ENCODE peak calls at places on chromosomes 11 and 22, in four cellular contexts. One of them, this sample, is unnamed.
A peak's percentile ranks its signal among the peaks of the same experiment; 100 is the strongest.

GRCh38 chr11:22624742-22625447 is 728 bp downstream of the FANCF start:
- DNase-seq in transverse colon: peak; percentile 76
- DNase-seq in CD8-positive, alpha-beta T cell: peak; percentile 40
- DNase-seq in GM23338: peak; percentile 90
- DNase-seq in this sample: peak; percentile 57

GRCh38 chr11:61176446-61176845 is 15.2 kb upstream of the VPS37C start:
- DNase-seq in transverse colon: no peak
- DNase-seq in CD8-positive, alpha-beta T cell: no peak
- DNase-seq in GM23338: no peak
- DNase-seq in this sample: no peak

GRCh38 chr11:63914896-63915681 is 1.9 kb downstream of the RCOR2 start:
- DNase-seq in transverse colon: no peak
- DNase-seq in CD8-positive, alpha-beta T cell: no peak
- DNase-seq in GM23338: peak; percentile 34
- DNase-seq in this sample: no peak

GRCh38 chr22:41197808-41198585 is 7.1 kb upstream of the L3MBTL2 start:
- DNase-seq in transverse colon: peak; percentile 56
- DNase-seq in CD8-positive, alpha-beta T cell: no peak
- DNase-seq in GM23338: peak; percentile 56
- DNase-seq in this sample: no peak

GRCh38 chr11:86811637-86812321 is 11.4 kb downstream of the PRSS23 start:
- DNase-seq in transverse colon: no peak
- DNase-seq in CD8-positive, alpha-beta T cell: no peak
- DNase-seq in GM23338: peak; percentile 54
- DNase-seq in this sample: no peak

GRCh38 chr11:47514825-47515647 is 37.9 kb downstream of the CELF1 start:
- DNase-seq in transverse colon: no peak
- DNase-seq in CD8-positive, alpha-beta T cell: no peak
- DNase-seq in GM23338: peak; percentile 51
- DNase-seq in this sample: no peak

GRCh38 chr11:14253878-14254277 is 105.1 kb downstream of the RRAS2 start:
- DNase-seq in transverse colon: no peak
- DNase-seq in CD8-positive, alpha-beta T cell: no peak
- DNase-seq in GM23338: no peak
- DNase-seq in this sample: no peak

GRCh38 chr22:44153705-44154104 is 27.0 kb upstream of the PARVG start:
- DNase-seq in transverse colon: no peak
- DNase-seq in CD8-positive, alpha-beta T cell: no peak
- DNase-seq in GM23338: no peak
- DNase-seq in this sample: no peak

GRCh38 chr11:118314985-118315384 is 10.5 kb downstream of the CD3E start:
- DNase-seq in transverse colon: no peak
- DNase-seq in CD8-positive, alpha-beta T cell: no peak
- DNase-seq in GM23338: no peak
- DNase-seq in this sample: no peak

GRCh38 chr11:61949169-61950034 is 749 bp upstream of the BEST1 start:
- DNase-seq in transverse colon: peak; percentile 64
- DNase-seq in CD8-positive, alpha-beta T cell: no peak
- DNase-seq in GM23338: peak; percentile 88
- DNase-seq in this sample: no peak

GRCh38 chr11:64413417-64413816 is 54.5 kb downstream of the RPS6KA4 start:
- DNase-seq in transverse colon: no peak
- DNase-seq in CD8-positive, alpha-beta T cell: no peak
- DNase-seq in GM23338: no peak
- DNase-seq in this sample: no peak

GRCh38 chr11:67056267-67056639 is 394 bp upstream of the RHOD start:
- DNase-seq in transverse colon: no peak
- DNase-seq in CD8-positive, alpha-beta T cell: no peak
- DNase-seq in GM23338: no peak
- DNase-seq in this sample: no peak

GRCh38 chr11:127003260-127003981 is 2.9 kb upstream of the KIRREL3 start:
- DNase-seq in transverse colon: no peak
- DNase-seq in CD8-positive, alpha-beta T cell: no peak
- DNase-seq in GM23338: peak; percentile 91
- DNase-seq in this sample: peak; percentile 29

GRCh38 chr11:83006877-83007330 is 64.8 kb downstream of the RAB30 start:
- DNase-seq in transverse colon: no peak
- DNase-seq in CD8-positive, alpha-beta T cell: no peak
- DNase-seq in GM23338: no peak
- DNase-seq in this sample: peak; percentile 59

GRCh38 chr22:49979587-49980264 is 19.2 kb downstream of the PIM3 start:
- DNase-seq in transverse colon: peak; percentile 53
- DNase-seq in CD8-positive, alpha-beta T cell: no peak
- DNase-seq in GM23338: peak; percentile 83
- DNase-seq in this sample: no peak
- TF ChIP-seq CTCF in transverse colon: peak; percentile 54
- TF ChIP-seq CTCF in CD8-positive, alpha-beta T cell: peak; percentile 18
- TF ChIP-seq CTCF in GM23338: peak; percentile 92
- TF ChIP-seq CTCF in this sample: no peak

DNA sequence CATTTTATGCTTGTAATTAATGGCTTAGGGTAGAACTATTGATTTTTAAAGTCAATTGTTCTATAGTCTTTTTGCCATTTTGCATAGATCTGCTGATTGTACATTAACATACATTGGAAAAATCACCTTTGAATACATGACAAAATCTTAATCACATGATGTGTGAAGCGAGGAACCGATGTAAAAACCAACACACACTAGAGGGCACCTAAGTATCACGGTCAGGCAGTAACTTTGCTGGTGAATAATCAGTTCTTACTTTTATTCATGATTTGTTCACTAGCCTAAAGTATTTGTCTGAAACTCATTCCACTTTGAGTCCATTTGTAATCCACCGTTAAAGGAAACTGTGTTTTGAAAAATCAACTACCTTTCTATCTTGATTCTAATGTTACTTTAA is 28.2 kb downstream of the JHY start:
- DNase-seq in transverse colon: no peak
- DNase-seq in CD8-positive, alpha-beta T cell: no peak
- DNase-seq in GM23338: peak; percentile 53
- DNase-seq in this sample: no peak
- TF ChIP-seq CTCF in transverse colon: no peak
- TF ChIP-seq CTCF in CD8-positive, alpha-beta T cell: no peak
- TF ChIP-seq CTCF in GM23338: peak; percentile 68
- TF ChIP-seq CTCF in this sample: peak; percentile 8

GRCh38 chr11:10160350-10160749 is 133.7 kb downstream of the SBF2 start:
- DNase-seq in transverse colon: no peak
- DNase-seq in CD8-positive, alpha-beta T cell: no peak
- DNase-seq in GM23338: no peak
- DNase-seq in this sample: no peak

GRCh38 chr11:10158461-10158860 is 135.6 kb downstream of the SBF2 start:
- DNase-seq in transverse colon: no peak
- DNase-seq in CD8-positive, alpha-beta T cell: no peak
- DNase-seq in GM23338: no peak
- DNase-seq in this sample: no peak

GRCh38 chr11:10150800-10151199 is 143.2 kb downstream of the SBF2 start:
- DNase-seq in transverse colon: no peak
- DNase-seq in CD8-positive, alpha-beta T cell: no peak
- DNase-seq in GM23338: no peak
- DNase-seq in this sample: no peak

GRCh38 chr11:10155793-10156490 is 138.1 kb downstream of the SBF2 start:
- DNase-seq in transverse colon: no peak
- DNase-seq in CD8-positive, alpha-beta T cell: no peak
- DNase-seq in GM23338: peak; percentile 45
- DNase-seq in this sample: no peak
- TF ChIP-seq CTCF in transverse colon: no peak
- TF ChIP-seq CTCF in CD8-positive, alpha-beta T cell: no peak
- TF ChIP-seq CTCF in GM23338: no peak
- TF ChIP-seq CTCF in this sample: no peak

GRCh38 chr11:33830903-33831648 is 56.8 kb upstream of the FBXO3 start:
- DNase-seq in transverse colon: no peak
- DNase-seq in CD8-positive, alpha-beta T cell: no peak
- DNase-seq in GM23338: no peak
- DNase-seq in this sample: no peak
- TF ChIP-seq CTCF in transverse colon: no peak
- TF ChIP-seq CTCF in CD8-positive, alpha-beta T cell: no peak
- TF ChIP-seq CTCF in GM23338: no peak
- TF ChIP-seq CTCF in this sample: no peak

GRCh38 chr11:46102843-46103242 is 18.4 kb downstream of the PHF21A start:
- DNase-seq in transverse colon: no peak
- DNase-seq in CD8-positive, alpha-beta T cell: no peak
- DNase-seq in GM23338: no peak
- DNase-seq in this sample: no peak
- TF ChIP-seq CTCF in transverse colon: no peak
- TF ChIP-seq CTCF in CD8-positive, alpha-beta T cell: no peak
- TF ChIP-seq CTCF in GM23338: no peak
- TF ChIP-seq CTCF in this sample: no peak

GRCh38 chr22:45502215-45503070 is at the start of gene FBLN1:
- DNase-seq in transverse colon: no peak
- DNase-seq in CD8-positive, alpha-beta T cell: no peak
- DNase-seq in GM23338: peak; percentile 85
- DNase-seq in this sample: no peak
- TF ChIP-seq CTCF in transverse colon: no peak
- TF ChIP-seq CTCF in CD8-positive, alpha-beta T cell: no peak
- TF ChIP-seq CTCF in GM23338: no peak
- TF ChIP-seq CTCF in this sample: no peak

GRCh38 chr22:37905534-37906363 is at the start of gene MICALL1:
- DNase-seq in transverse colon: peak; percentile 85
- DNase-seq in CD8-positive, alpha-beta T cell: peak; percentile 57
- DNase-seq in GM23338: peak; percentile 82
- DNase-seq in this sample: peak; percentile 95
- TF ChIP-seq CTCF in transverse colon: no peak
- TF ChIP-seq CTCF in CD8-positive, alpha-beta T cell: no peak
- TF ChIP-seq CTCF in GM23338: no peak
- TF ChIP-seq CTCF in this sample: peak; percentile 78

GRCh38 chr22:21447694-21448402 is 19.3 kb upstream of the TMEM191C start:
- DNase-seq in transverse colon: no peak
- DNase-seq in CD8-positive, alpha-beta T cell: no peak
- DNase-seq in GM23338: peak; percentile 64
- DNase-seq in this sample: no peak
- TF ChIP-seq CTCF in transverse colon: no peak
- TF ChIP-seq CTCF in CD8-positive, alpha-beta T cell: no peak
- TF ChIP-seq CTCF in GM23338: peak; percentile 53
- TF ChIP-seq CTCF in this sample: no peak

This sample was measured in GM10248.